ENCODE peak calls at places on chromosomes 5 and 9, in six cellular contexts. G is K562, I is HepG2, T is GM12878, F is GM12891, M is H1. K is an unnamed sample.

GRCh38 chr9:70105142-70105541 is 61.5 kb downstream of the MAMDC2 start:
- DNase-seq in M (no peak), T (no peak), I (no peak), G (no peak), F (no peak), K (no peak)

GRCh38 chr5:170296036-170296934 is 1.3 kb downstream of the LCP2 start:
- DNase-seq in G (peak; percentile 44), I (no peak), F (no peak), M (no peak), T (no peak), K (no peak)

GRCh38 chr9:137303031-137303892 is 1.2 kb upstream of the NRARP start:
- DNase-seq in M (peak; percentile 66), I (no peak), T (no peak), G (no peak), F (no peak), K (no peak)

GRCh38 chr9:106035810-106036209 is 341.5 kb downstream of the TMEM38B start:
- DNase-seq in F (no peak), T (no peak), M (no peak), I (no peak), G (no peak), K (no peak)

GRCh38 chr9:136711751-136712689 is at the start of gene DIPK1B:
- DNase-seq in F (no peak), G (peak; percentile 65), M (peak; percentile 86), I (no peak), T (no peak), K (no peak)

GRCh38 chr5:89211836-89212235 is 328.9 kb upstream of the MEF2C start:
- DNase-seq in I (no peak), M (no peak), F (no peak), G (no peak), T (no peak), K (no peak)

GRCh38 chr5:1552469-1553255 is 28.9 kb upstream of the LPCAT1 start:
- DNase-seq in G (no peak), F (no peak), I (peak; percentile 48), M (peak; percentile 45), T (no peak), K (no peak)

GRCh38 chr5:138793481-138794010 is 40.3 kb downstream of the CTNNA1 start:
- DNase-seq in I (no peak), M (no peak), G (no peak), F (no peak), T (no peak), K (no peak)

GRCh38 chr5:34452170-34452828 is 203.8 kb upstream of the RAI14 start:
- DNase-seq in I (no peak), T (no peak), F (no peak), M (no peak), G (peak; percentile 43), K (no peak)

GRCh38 chr9:105957830-105958229 is 263.5 kb downstream of the TMEM38B start:
- DNase-seq in G (no peak), T (no peak), I (no peak), M (no peak), F (no peak), K (no peak)

GRCh38 chr9:88980732-88981336 is 10.4 kb upstream of the S1PR3 start:
- DNase-seq in I (no peak), T (no peak), M (no peak), G (no peak), F (no peak), K (no peak)

GRCh38 chr5:174609116-174609515 is 115.3 kb upstream of the MSX2 start:
- DNase-seq in F (no peak), M (no peak), I (no peak), T (no peak), G (no peak), K (no peak)

GRCh38 chr5:108867661-108868060 is 120.0 kb downstream of the FER start:
- DNase-seq in T (no peak), I (no peak), G (no peak), F (no peak), M (no peak), K (no peak)

GRCh38 chr5:178359738-178360137 is 127.1 kb upstream of the PHYKPL start:
- DNase-seq in G (no peak), F (no peak), I (no peak), T (no peak), M (no peak), K (no peak)

GRCh38 chr9:131762356-131762932 is 22.6 kb upstream of the RAPGEF1 start:
- DNase-seq in T (no peak), I (peak; percentile 41), G (peak; percentile 77), M (peak; percentile 94), F (peak; percentile 90), K (peak; percentile 92)

GRCh38 chr9:126126012-126126411 is 200.6 kb upstream of the MVB12B start:
- DNase-seq in F (no peak), T (no peak), G (no peak), I (no peak), M (peak; percentile 30), K (no peak)

GRCh38 chr5:179378441-179379271 is 33.4 kb upstream of the ADAMTS2 start:
- DNase-seq in I (no peak), G (no peak), T (no peak), F (no peak), M (no peak), K (no peak)

GRCh38 chr9:116000748-116001329 is 152.8 kb upstream of the PAPPA start:
- DNase-seq in T (no peak), F (no peak), I (peak; percentile 32), M (peak; percentile 56), G (peak; percentile 8), K (no peak)

GRCh38 chr5:33891731-33892418 is at the start of gene ADAMTS12:
- DNase-seq in I (no peak), M (peak; percentile 81), T (no peak), G (no peak), F (peak; percentile 39), K (peak; percentile 25)

GRCh38 chr9:78691531-78691930 is 394.6 kb downstream of the PSAT1 start:
- DNase-seq in T (no peak), G (no peak), F (no peak), M (no peak), I (no peak), K (no peak)

GRCh38 chr9:2336055-2336454 is 285.5 kb upstream of the VLDLR start:
- DNase-seq in G (peak; percentile 10), I (no peak), T (no peak), F (peak; percentile 1), M (no peak), K (no peak)

GRCh38 chr5:38500861-38501260 is 55.6 kb downstream of the LIFR start:
- DNase-seq in T (no peak), M (no peak), I (no peak), F (no peak), G (no peak), K (no peak)

GRCh38 chr5:128782446-128782845 is 182.8 kb upstream of the SLC27A6 start:
- DNase-seq in F (no peak), M (no peak), T (no peak), I (no peak), G (no peak), K (no peak)

GRCh38 chr9:109802491-109802890 is 22.5 kb downstream of the PALM2AKAP2 start:
- DNase-seq in G (no peak), I (no peak), F (no peak), T (no peak), M (no peak), K (no peak)

GRCh38 chr5:60382761-60383160 is 317.2 kb downstream of the DEPDC1B start:
- DNase-seq in I (no peak), F (no peak), M (no peak), T (peak; percentile 40), G (peak; percentile 10), K (no peak)

GRCh38 chr5:147216552-147217154 is 18.2 kb upstream of the STK32A start:
- DNase-seq in G (no peak), I (peak; percentile 61), T (no peak), F (no peak), M (peak; percentile 52), K (no peak)

GRCh38 chr9:98698856-98699255 is 9.9 kb downstream of the GABBR2 start:
- DNase-seq in M (no peak), T (no peak), I (no peak), G (no peak), F (no peak), K (no peak)

GRCh38 chr5:132905938-132906337 is 32.5 kb downstream of the LEAP2 start:
- DNase-seq in M (no peak), T (no peak), G (no peak), F (no peak), I (peak; percentile 79), K (no peak)

GRCh38 chr5:137738947-137739346 is 3.1 kb upstream of the KLHL3 start:
- DNase-seq in I (no peak), F (no peak), T (no peak), G (no peak), M (no peak), K (no peak)

GRCh38 chr5:33474004-33474403 is 33.2 kb downstream of the TARS1 start:
- DNase-seq in T (no peak), G (no peak), M (no peak), F (no peak), I (no peak), K (no peak)

GRCh38 chr5:134784241-134784920 is 25.8 kb downstream of the DDX46 start:
- DNase-seq in F (no peak), G (no peak), T (no peak), M (no peak), I (no peak), K (no peak)
- TF ChIP-seq TAF1 in F (no peak), G (no peak), T (no peak), M (no peak), I (no peak), K (no peak)

GRCh38 chr5:72433520-72433919 is 73.7 kb downstream of the ZNF366 start:
- DNase-seq in F (no peak), M (no peak), T (no peak), I (no peak), G (no peak), K (no peak)
- TF ChIP-seq POLR2AphosphoS5 in F (no peak), M (no peak), T (no peak), I (no peak), G (no peak), K (no peak)

GRCh38 chr9:86354048-86354881 is at the start of gene TUT7:
- DNase-seq in T (peak; percentile 65), M (peak; percentile 99), G (peak; percentile 93), F (peak; percentile 84), I (peak; percentile 90), K (peak; percentile 83)
- TF ChIP-seq POLR2A in T (peak; percentile 88), M (no peak), G (peak; percentile 73), F (peak; percentile 72), I (peak; percentile 74), K (peak; percentile 70)

GRCh38 chr9:111516061-111516465 is 8.9 kb upstream of the ZNF483 start:
- DNase-seq in G (peak; percentile 25), F (no peak), I (peak; percentile 60), M (no peak), T (peak; percentile 5), K (no peak)
- TF ChIP-seq TAF1 in G (no peak), F (no peak), I (no peak), M (no peak), T (no peak), K (no peak)